ENCODE peak calls at places on chromosome 22, in eight cellular contexts. L is astrocyte of the spinal cord; N is fibroblast of lung; X is CD8-positive, alpha-beta memory T cell; G is psoas muscle; A is breast epithelium; Q is GM23248; Y is CD4-positive, CD25-positive, alpha-beta regulatory T cell. T is an unnamed sample.
A peak's percentile ranks its signal among the peaks of the same experiment; 100 is the strongest.

GRCh38 chr22:32482708-32483107 is 8.1 kb downstream of the FBXO7 start:
- DNase-seq in L (peak; percentile 5), Y (peak; percentile 18), Q (peak; percentile 25), A (no peak), G (no peak), N (peak; percentile 56), X (no peak), T (no peak)

GRCh38 chr22:29081499-29082236 is 8.8 kb downstream of the KREMEN1 start:
- DNase-seq in X (no peak), N (no peak), A (no peak), L (no peak), G (no peak), Y (no peak), Q (no peak), T (no peak)

GRCh38 chr22:46610345-46610744 is 9.8 kb upstream of the GRAMD4 start:
- DNase-seq in X (no peak), L (no peak), G (no peak), Y (no peak), Q (no peak), N (no peak), A (no peak), T (no peak)

GRCh38 chr22:45007247-45007945 is 2.4 kb downstream of the PHF21B start:
- DNase-seq in G (peak; percentile 29), L (peak; percentile 24), X (no peak), N (peak; percentile 55), Q (peak; percentile 43), A (no peak), Y (no peak), T (peak; percentile 96)

GRCh38 chr22:40453676-40454075 is 83.3 kb downstream of the SGSM3 start:
- DNase-seq in Q (no peak), L (no peak), G (no peak), N (no peak), A (no peak), Y (no peak), X (no peak), T (no peak)

GRCh38 chr22:30301995-30302809 is 12.9 kb upstream of the CASTOR1 start:
- DNase-seq in N (peak; percentile 73), A (no peak), G (no peak), Q (peak; percentile 82), L (peak; percentile 75), Y (peak; percentile 42), X (no peak), T (no peak)

GRCh38 chr22:29348956-29349355 is 33.5 kb upstream of the RASL10A start:
- DNase-seq in N (no peak), X (no peak), Q (no peak), L (no peak), A (no peak), G (no peak), Y (no peak), T (no peak)

GRCh38 chr22:17777005-17777716 is 2.9 kb upstream of the BID start:
- DNase-seq in G (no peak), Q (no peak), L (no peak), N (no peak), A (no peak), Y (peak; percentile 89), X (peak; percentile 65), T (no peak)

GRCh38 chr22:37340331-37341262 is 58.3 kb downstream of the CYTH4 start:
- DNase-seq in A (no peak), G (no peak), L (no peak), X (no peak), Q (no peak), Y (no peak), N (no peak), T (peak; percentile 58)

GRCh38 chr22:24516301-24516737 is 21.2 kb downstream of the UPB1 start:
- DNase-seq in L (peak; percentile 87), N (peak; percentile 93), A (no peak), Q (peak; percentile 92), X (no peak), Y (no peak), G (no peak), T (no peak)

DNA sequence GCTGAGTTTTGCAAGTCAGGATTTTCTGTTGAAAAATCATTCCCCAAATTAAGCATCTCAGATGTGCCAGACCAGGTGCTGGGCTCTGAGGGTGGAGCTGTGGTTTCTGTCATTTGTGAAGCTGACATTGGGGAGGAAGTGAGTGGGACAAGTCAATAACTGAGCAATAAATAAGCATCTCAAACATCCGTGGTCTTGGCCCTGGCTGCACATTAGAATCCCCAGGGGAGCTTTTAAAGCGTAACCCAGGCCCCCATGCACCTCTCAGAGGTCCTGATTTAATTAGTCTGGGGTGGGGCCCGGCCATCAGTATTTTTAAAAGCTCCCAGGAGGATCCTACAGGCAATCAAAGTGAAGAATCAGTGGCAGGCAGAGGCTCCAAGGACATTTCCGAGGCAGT is 420.0 kb downstream of the MN1 start:
- DNase-seq in L (no peak), X (no peak), Q (no peak), A (no peak), N (no peak), Y (no peak), G (no peak), T (no peak)
- H3K4me3 ChIP-seq in L (no peak overlapping the region), X (no peak overlapping the region), Q (no peak overlapping the region), A (no peak overlapping the region), N (no peak overlapping the region), Y (no peak overlapping the region), G (no peak overlapping the region), T (no peak overlapping the region)

DNA sequence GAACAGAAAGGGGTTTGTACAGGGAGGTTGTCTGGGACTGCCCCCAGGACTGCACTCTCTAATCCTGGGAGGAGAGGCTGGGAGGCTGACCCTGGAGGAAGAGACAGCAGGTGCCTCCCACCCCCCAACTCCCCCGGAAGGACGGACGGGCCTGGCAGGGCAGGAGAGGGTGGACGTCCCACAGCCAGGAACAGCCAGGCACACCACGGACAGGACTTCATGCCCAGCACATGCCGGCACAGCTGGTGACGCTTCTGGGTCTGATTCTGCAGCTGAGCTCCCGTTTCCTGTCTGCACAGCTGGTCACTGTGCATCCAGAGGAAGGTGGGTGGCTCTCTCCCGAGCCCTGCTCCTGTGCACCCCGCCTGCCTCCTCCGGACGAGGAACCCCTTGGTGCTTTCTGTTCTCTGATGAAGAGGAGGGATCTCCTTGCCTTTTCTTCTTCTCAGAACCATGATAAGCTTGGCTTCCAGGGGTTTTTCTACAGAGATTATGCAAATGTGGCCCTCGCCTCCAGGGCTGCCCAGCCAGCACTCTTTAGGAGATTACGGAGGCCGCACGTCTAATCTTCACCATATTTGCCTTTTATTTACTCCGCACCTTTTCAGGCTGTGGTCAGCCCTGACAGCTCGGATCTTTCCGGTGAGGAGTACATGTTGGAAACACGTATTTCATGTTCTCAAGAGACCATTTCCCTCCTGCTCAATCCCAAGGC is 1295.8 kb downstream of the BRD1 start:
- DNase-seq in Q (no peak), G (no peak), Y (no peak), X (no peak), A (no peak), N (no peak), L (no peak), T (peak; percentile 58)
- H3K4me3 ChIP-seq in Q (no peak overlapping the region), G (no peak overlapping the region), Y (no peak overlapping the region), X (no peak overlapping the region), A (no peak overlapping the region), N (no peak overlapping the region), L (no peak overlapping the region), T (no peak overlapping the region)

GRCh38 chr22:47808236-47808845 is 1045.9 kb downstream of the TBC1D22A start:
- DNase-seq in X (no peak), L (no peak), A (no peak), G (no peak), Q (no peak), Y (no peak), N (no peak), T (no peak)
- H3K4me3 ChIP-seq in X (no peak overlapping the region), L (no peak overlapping the region), A (no peak overlapping the region), G (no peak overlapping the region), Q (no peak overlapping the region), Y (no peak overlapping the region), N (no peak overlapping the region), T (no peak overlapping the region)

DNA sequence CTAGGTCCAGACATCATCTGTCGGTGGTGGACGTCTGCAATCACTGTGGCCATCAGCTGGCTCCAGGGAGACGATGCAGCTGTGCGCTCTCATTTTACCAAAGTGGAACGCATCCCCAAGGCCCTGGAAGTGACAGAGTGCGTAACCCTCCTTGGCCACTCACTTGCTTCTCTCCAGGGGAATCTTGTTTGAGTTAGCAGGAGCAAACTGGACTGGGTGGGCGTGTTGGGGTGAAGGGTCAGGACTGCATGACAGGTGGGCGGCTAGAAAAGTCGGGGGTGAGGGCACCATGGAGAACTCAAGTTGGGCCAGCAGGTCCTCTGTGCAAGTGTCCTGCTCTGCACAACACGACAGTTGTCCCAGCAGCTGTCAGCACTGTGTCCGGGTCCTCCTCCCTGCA is 16.2 kb downstream of the SHISA8 start:
- DNase-seq in Q (no peak), A (no peak), G (no peak), Y (no peak), N (no peak), L (no peak), X (no peak), T (no peak)
- H3K4me3 ChIP-seq in Q (no peak overlapping the region), A (no peak overlapping the region), G (no peak overlapping the region), Y (no peak overlapping the region), N (no peak overlapping the region), L (no peak overlapping the region), X (no peak overlapping the region), T (no peak overlapping the region)

DNA sequence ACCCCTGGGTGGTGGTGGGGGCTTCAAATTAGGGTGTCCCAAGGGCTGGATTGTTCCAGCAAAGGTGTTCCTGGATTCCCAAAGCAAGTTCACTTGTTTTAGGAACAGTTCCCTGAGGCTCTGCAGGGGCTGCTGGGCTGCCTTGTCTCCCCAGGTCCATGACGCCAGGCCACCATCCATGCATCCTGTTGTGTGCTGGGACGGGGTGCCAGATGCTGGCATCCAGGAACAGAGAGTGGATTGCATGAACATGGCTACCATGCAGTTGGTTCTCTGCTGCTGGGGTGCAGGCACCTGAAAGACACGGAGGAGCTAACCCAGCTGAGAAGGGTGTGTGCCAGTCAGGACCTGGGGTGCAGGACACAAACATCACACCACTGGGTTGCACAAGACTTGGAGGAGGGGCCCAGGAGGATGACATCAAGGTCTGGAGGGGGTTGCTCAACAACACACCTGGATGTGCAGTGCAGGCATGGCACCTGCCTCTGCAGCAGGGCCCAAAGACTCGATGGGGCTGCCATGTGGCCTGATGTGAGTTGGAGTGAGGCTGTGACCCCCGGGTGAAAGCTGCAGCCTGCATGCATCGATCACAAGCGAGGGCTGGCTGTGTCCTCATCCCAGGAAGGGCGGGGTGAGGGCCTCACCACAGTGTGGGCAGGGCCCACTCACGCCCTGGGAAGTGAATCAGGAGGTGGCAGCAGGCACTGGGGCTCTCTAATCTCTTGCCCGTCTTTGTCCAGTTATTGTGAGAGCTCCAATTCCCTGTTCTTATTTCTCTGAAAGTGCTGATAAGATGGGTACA is 74.0 kb upstream of the CLDN5 start:
- DNase-seq in Q (peak; percentile 19), N (no peak), G (no peak), Y (peak; percentile 82), L (no peak), A (no peak), X (no peak), T (no peak)
- H3K4me3 ChIP-seq in Q (no peak overlapping the region), N (no peak overlapping the region), G (no peak overlapping the region), Y (peak overlapping the region; percentile 73), L (no peak overlapping the region), A (no peak overlapping the region), X (peak overlapping the region; percentile 21), T (no peak overlapping the region)